ENCODE peak calls at places on chromosomes 5 and 9, in eight cellular contexts. A is naive B cell, N is EL, O is KBM-7, F is stromal cell of bone marrow, B is OCI-M1, U is NCI-H2081, J is GM18507. X is an unnamed sample.

GRCh38 chr5:32836176-32836575 is 125.1 kb downstream of the NPR3 start:
- DNase-seq in A (no peak), N (peak; percentile 32), O (no peak), F (no peak), B (no peak), U (no peak), J (no peak), X (no peak)

GRCh38 chr9:121350993-121351561 is 19.0 kb downstream of the STOM start:
- DNase-seq in A (no peak), N (peak; percentile 91), O (peak; percentile 56), F (peak; percentile 95), B (peak; percentile 89), U (peak; percentile 51), J (no peak), X (no peak)

GRCh38 chr9:78371981-78372380 is 75.1 kb downstream of the PSAT1 start:
- DNase-seq in A (no peak), N (no peak), O (no peak), F (no peak), B (no peak), U (no peak), J (no peak), X (no peak)

GRCh38 chr9:79257215-79257614 is 314.6 kb upstream of the TLE4 start:
- DNase-seq in A (no peak), N (no peak), O (no peak), F (no peak), B (no peak), U (no peak), J (no peak), X (no peak)

GRCh38 chr5:172800088-172800551 is 29.1 kb upstream of the DUSP1 start:
- DNase-seq in A (no peak), N (peak; percentile 98), O (no peak), F (peak; percentile 85), B (no peak), U (no peak), J (no peak), X (no peak)

GRCh38 chr5:173340451-173340850 is 12.2 kb upstream of the STC2 start:
- DNase-seq in A (no peak), N (no peak), O (no peak), F (no peak), B (no peak), U (no peak), J (no peak), X (no peak)

GRCh38 chr5:135508496-135509005 is 27.2 kb downstream of the NEUROG1 start:
- DNase-seq in A (no peak), N (no peak), O (no peak), F (no peak), B (no peak), U (no peak), J (no peak), X (no peak)

GRCh38 chr9:14538529-14538928 is 154.7 kb downstream of the ZDHHC21 start:
- DNase-seq in A (no peak), N (no peak), O (no peak), F (no peak), B (peak; percentile 2), U (no peak), J (no peak), X (no peak)

GRCh38 chr9:130243015-130243881 is 22.3 kb upstream of the HMCN2 start:
- DNase-seq in A (peak; percentile 54), N (peak; percentile 62), O (peak; percentile 61), F (peak; percentile 9), B (peak; percentile 88), U (peak; percentile 61), J (peak; percentile 78), X (peak; percentile 85)

GRCh38 chr5:162214551-162214950 is 147.0 kb downstream of the GABRG2 start:
- DNase-seq in A (no peak), N (no peak), O (no peak), F (no peak), B (no peak), U (no peak), J (no peak), X (no peak)

GRCh38 chr9:101429736-101430135 is 5.8 kb downstream of the ALDOB start:
- DNase-seq in A (no peak), N (no peak), O (no peak), F (no peak), B (no peak), U (no peak), J (no peak), X (no peak)

GRCh38 chr9:135486267-135487065 is 6.9 kb downstream of the PPP1R26 start:
- DNase-seq in A (no peak), N (no peak), O (no peak), F (no peak), B (no peak), U (no peak), J (no peak), X (no peak)

GRCh38 chr5:58759745-58760144 is 176.9 kb downstream of the RAB3C start:
- DNase-seq in A (peak; percentile 3), N (no peak), O (peak; percentile 60), F (no peak), B (peak; percentile 79), U (no peak), J (peak; percentile 32), X (no peak)

GRCh38 chr5:177371120-177371537 is 13.1 kb upstream of the SLC34A1 start:
- DNase-seq in A (no peak), N (no peak), O (no peak), F (no peak), B (no peak), U (no peak), J (no peak), X (no peak)

GRCh38 chr9:134635431-134636141 is 6.0 kb upstream of the COL5A1 start:
- DNase-seq in A (no peak), N (no peak), O (no peak), F (no peak), B (no peak), U (no peak), J (no peak), X (no peak)

GRCh38 chr9:123194023-123194422 is 74.4 kb downstream of the STRBP start:
- DNase-seq in A (no peak), N (no peak), O (no peak), F (no peak), B (no peak), U (no peak), J (no peak), X (no peak)

GRCh38 chr9:96025995-96026572 is 150.6 kb downstream of the ERCC6L2 start:
- DNase-seq in A (no peak), N (no peak), O (no peak), F (no peak), B (no peak), U (no peak), J (no peak), X (no peak)

GRCh38 chr9:108815156-108815555 is 40.6 kb downstream of the ACTL7B start:
- DNase-seq in A (no peak), N (no peak), O (no peak), F (no peak), B (no peak), U (no peak), J (no peak), X (no peak)

GRCh38 chr5:139138790-139139189 is 59.4 kb downstream of the SIL1 start:
- DNase-seq in A (no peak), N (peak; percentile 60), O (no peak), F (no peak), B (no peak), U (peak; percentile 46), J (no peak), X (no peak)

GRCh38 chr5:90162324-90162723 is 247.2 kb downstream of the CETN3 start:
- DNase-seq in A (no peak), N (no peak), O (no peak), F (no peak), B (no peak), U (no peak), J (no peak), X (no peak)

GRCh38 chr9:9754186-9754585 is 858.6 kb downstream of the PTPRD start:
- DNase-seq in A (no peak), N (no peak), O (no peak), F (no peak), B (peak; percentile 92), U (no peak), J (no peak), X (no peak)

GRCh38 chr5:124596595-124597388 is 149.6 kb downstream of the ZNF608 start:
- DNase-seq in A (no peak), N (peak; percentile 83), O (no peak), F (peak; percentile 45), B (no peak), U (no peak), J (no peak), X (no peak)

GRCh38 chr5:88826959-88827585 is 55.9 kb downstream of the MEF2C start:
- DNase-seq in A (peak; percentile 92), N (peak; percentile 57), O (peak; percentile 100), F (no peak), B (peak; percentile 89), U (no peak), J (no peak), X (no peak)

GRCh38 chr9:97305501-97306298 is 1.8 kb upstream of the CCDC180 start:
- DNase-seq in A (no peak), N (no peak), O (no peak), F (no peak), B (no peak), U (no peak), J (no peak), X (no peak)

GRCh38 chr9:136578620-136578914 is 32.7 kb upstream of the NOTCH1 start:
- DNase-seq in A (no peak), N (no peak), O (no peak), F (no peak), B (no peak), U (no peak), J (no peak), X (no peak)